ENCODE peak calls at places on chromosome 5, in nine cellular contexts. Y is A549, Z is Panc1, V is GM12878, G is HCT116, I is SK-N-SH, S is HL-60, B is HepG2, E is K562. W is an unnamed sample.

GRCh38 chr5:154288145-154288544 is 97.6 kb downstream of the GALNT10 start:
- DNase-seq in E (no peak), I (no peak), B (peak), V (no peak), G (no peak), Y (no peak), S (no peak), Z (no peak), W (peak)

GRCh38 chr5:154857091-154857533 is 1.3 kb upstream of the CNOT8 start:
- DNase-seq in S (no peak), I (no peak), G (no peak), Z (peak), E (no peak), B (no peak), Y (no peak), V (no peak), W (peak)

GRCh38 chr5:123035950-123036390 is 555 bp downstream of the PPIC start:
- DNase-seq in Y (peak), V (no peak), I (peak), S (no peak), B (peak), E (peak), Z (no peak), G (peak), W (peak)

GRCh38 chr5:126377444-126377843 is 45.8 kb upstream of the GRAMD2B start:
- DNase-seq in I (no peak), Y (no peak), E (no peak), B (no peak), V (no peak), S (no peak), G (no peak), Z (no peak), W (no peak)

GRCh38 chr5:143245929-143246561 is 157.4 kb downstream of the NR3C1 start:
- DNase-seq in V (no peak), B (peak), Z (peak), G (peak), I (no peak), Y (peak), E (peak), S (no peak), W (no peak)

GRCh38 chr5:52864884-52865283 is 77.2 kb downstream of the ITGA1 start:
- DNase-seq in B (peak), Z (no peak), E (no peak), I (no peak), V (no peak), G (no peak), Y (peak), S (no peak), W (no peak)

GRCh38 chr5:181217111-181217804 is 5.8 kb upstream of the TRIM41 start:
- DNase-seq in Z (no peak), B (no peak), G (no peak), S (no peak), I (peak), Y (peak), V (peak), E (peak), W (peak)

GRCh38 chr5:366541-367357 is 45.2 kb downstream of the AHRR start:
- DNase-seq in E (no peak), I (no peak), Y (no peak), V (no peak), B (no peak), S (no peak), Z (no peak), G (no peak), W (no peak)

GRCh38 chr5:141511771-141512325 is 23.0 kb downstream of the PCDHGC5 start:
- DNase-seq in E (no peak), B (no peak), I (no peak), G (no peak), Y (no peak), S (no peak), Z (no peak), V (no peak), W (no peak)

GRCh38 chr5:1503301-1504243 is 20.2 kb downstream of the LPCAT1 start:
- DNase-seq in G (no peak), V (no peak), S (peak), Y (no peak), Z (no peak), I (no peak), B (no peak), E (no peak), W (no peak)
- H3K27ac ChIP-seq in G (no peak), V (peak), S (peak), Y (no peak), Z (no peak), I (no peak), B (no peak), E (no peak), W (peak)

DNA sequence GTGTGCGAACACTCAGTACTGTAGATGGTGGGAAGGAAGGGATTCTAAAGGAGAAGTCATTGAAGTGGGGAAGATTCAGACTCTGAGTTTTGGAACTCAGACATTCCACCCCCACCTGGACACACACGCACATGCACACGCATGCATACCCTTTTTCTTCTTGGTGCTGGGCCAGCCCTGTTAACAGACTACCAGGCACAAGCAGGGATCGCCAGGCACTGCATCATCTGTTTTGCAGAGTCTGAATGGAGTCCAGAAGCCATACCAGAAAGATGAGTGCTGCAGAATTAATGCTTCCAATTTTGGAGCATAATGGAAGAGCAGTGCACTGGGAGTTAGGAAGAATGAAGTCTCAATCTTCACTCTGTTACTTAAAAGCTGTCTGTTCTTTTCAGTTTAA is 95.4 kb downstream of the PDE8B start:
- DNase-seq in I (no peak), S (no peak), Y (no peak), B (no peak), Z (no peak), E (no peak), V (no peak), G (no peak), W (no peak)
- TF ChIP-seq REST in I (no peak), S (no peak), Y (no peak), B (no peak), Z (no peak), E (no peak), V (no peak), G (no peak), W (no peak)

DNA sequence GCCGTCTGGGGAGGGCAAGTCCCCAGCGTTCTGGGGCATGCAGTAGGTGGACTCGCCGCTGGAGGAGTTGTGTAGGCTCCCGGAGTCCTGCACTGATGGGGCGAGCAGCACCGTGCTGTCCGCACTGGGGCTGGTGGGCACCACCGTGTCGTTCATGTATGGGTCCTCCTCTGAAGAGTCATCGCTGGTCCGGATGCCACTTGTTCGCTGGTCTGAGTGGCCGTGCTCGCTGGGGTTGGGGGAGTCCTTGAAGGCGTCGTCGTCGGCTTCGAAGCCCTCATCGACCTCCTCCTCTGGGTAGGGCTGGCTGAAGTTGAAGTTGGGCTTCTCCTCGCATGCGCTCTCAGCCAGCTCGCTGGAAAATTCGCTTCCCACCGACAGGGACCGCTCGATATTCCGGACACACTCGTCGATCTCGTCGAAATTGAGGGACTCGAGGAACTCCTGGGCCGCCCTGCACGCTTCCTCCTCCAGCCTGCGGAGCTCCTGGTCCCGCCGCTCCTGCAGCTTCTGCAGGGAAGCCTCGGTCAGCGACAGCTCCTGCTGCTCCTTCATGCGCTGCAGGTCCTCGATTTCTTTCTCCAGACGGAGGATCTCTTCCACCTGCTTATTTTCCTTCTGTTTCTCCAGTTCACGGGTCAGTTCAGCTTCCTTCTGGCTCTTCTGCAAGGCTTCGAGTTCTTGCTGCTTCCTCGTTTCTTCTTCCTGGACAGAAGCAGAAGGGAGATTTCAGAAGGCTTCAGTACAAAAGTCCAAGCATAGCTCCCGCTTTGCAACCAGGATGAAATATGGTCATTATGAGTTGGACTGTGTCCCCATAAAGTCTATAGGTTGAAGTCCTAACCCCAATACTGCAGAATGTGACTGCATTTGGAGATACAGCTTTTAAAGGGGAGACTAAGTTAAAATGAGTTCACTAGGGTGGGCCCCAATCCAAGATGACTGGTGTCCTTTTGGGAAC is 84.6 kb upstream of the RETREG1 start:
- DNase-seq in S (no peak), E (no peak), V (no peak), B (no peak), I (no peak), Z (no peak), G (no peak), Y (no peak), W (no peak)
- H3K27ac ChIP-seq in S (no peak), E (no peak), V (no peak), B (no peak), I (no peak), Z (no peak), G (no peak), Y (no peak), W (peak)

GRCh38 chr5:71937906-71938698 is 169.2 kb upstream of the MAP1B start:
- DNase-seq in V (no peak), Z (no peak), E (no peak), G (no peak), Y (no peak), B (no peak), I (no peak), S (no peak), W (no peak)

GRCh38 chr5:71932131-71932635 is 175.1 kb upstream of the MAP1B start:
- DNase-seq in E (no peak), I (no peak), V (no peak), B (peak), Z (peak), G (peak), Y (peak), S (no peak), W (no peak)

DNA sequence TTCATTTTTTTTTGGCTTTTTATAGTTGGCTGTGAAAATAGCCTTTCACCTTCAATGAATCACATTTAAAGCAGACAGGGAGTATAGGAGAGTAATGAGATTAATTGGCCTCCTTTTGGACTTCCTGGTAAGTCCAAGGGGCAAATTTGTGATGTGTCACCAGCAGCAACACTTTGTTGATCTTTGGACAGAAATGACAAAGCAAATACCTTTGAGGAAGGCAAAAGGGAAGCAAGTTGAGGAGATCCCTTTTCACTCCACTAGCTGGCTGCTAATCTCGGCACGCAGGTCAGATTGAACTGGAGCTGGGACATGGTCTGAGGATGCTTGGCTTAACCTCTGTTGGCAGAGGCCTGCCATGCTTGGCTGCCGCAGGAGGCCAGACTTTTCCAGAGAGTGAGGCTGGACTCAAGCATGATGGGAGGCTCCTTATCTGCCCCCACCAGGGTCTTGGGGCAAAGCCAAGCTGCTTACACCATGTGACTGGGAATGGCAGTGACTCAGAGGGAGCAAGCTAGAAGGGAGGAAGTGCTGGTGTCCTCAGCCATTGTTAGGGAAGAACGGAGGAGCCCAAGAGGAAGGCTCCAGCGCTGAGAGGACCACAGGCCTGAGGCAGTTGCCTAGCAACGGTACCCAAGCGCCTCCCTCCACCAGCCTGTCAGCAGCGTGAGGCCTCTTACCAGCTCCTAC is 174.5 kb upstream of the MAP1B start:
- DNase-seq in Z (peak), B (peak), V (no peak), Y (peak), G (peak), I (no peak), S (no peak), E (peak), W (peak)
- TF ChIP-seq REST in Z (no peak), B (no peak), V (no peak), Y (no peak), G (no peak), I (no peak), S (no peak), E (no peak), W (no peak)

DNA sequence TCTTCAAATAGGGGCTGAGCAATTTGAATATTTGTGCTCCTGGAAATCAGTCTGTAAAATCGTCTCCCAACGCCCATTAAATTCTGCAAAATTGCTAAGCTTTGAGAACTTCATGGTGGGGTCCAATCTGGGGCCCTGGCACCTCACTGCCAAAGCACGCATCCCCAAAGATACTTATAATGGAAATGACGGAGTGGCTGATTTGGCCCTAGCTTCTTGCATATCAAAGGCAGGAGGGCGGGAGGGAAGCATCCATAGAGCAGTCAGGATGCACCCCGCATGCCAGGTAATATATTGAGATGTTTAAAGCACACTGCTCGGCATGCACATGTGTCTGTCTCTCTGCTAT is 422.3 kb downstream of the EBF1 start:
- DNase-seq in V (no peak), G (no peak), E (no peak), S (no peak), I (no peak), Z (no peak), B (no peak), Y (no peak), W (no peak)
- H3K27ac ChIP-seq in V (no peak), G (no peak), E (no peak), S (no peak), I (no peak), Z (no peak), B (no peak), Y (no peak), W (no peak)